ENCODE peak calls at places on chromosomes 12 and 14, in six cellular contexts. T, E, N, D, B and Y are unnamed samples.

GRCh38 chr12:29709641-29710040 is 74.1 kb downstream of the TMTC1 start:
- DNase-seq in T (no peak), E (no peak), N (no peak), D (no peak), B (no peak), Y (no peak)

GRCh38 chr14:104103061-104104005 is 17.8 kb downstream of the ASPG start:
- DNase-seq in T (peak; percentile 31), E (no peak), N (no peak), D (no peak), B (no peak), Y (no peak)

GRCh38 chr12:80493466-80493865 is 49.4 kb downstream of the PTPRQ start:
- DNase-seq in T (no peak), E (no peak), N (no peak), D (no peak), B (no peak), Y (no peak)

GRCh38 chr12:95574030-95574429 is 22.8 kb upstream of the USP44 start:
- DNase-seq in T (no peak), E (no peak), N (no peak), D (no peak), B (no peak), Y (no peak)

GRCh38 chr14:30884925-30885324 is 10.6 kb downstream of the COCH start:
- DNase-seq in T (no peak), E (no peak), N (no peak), D (no peak), B (no peak), Y (no peak)

GRCh38 chr14:32104803-32105202 is 27.7 kb downstream of the ARHGAP5 start:
- DNase-seq in T (no peak), E (no peak), N (no peak), D (no peak), B (no peak), Y (no peak)

GRCh38 chr12:111757361-111758119 is 9.2 kb upstream of the ALDH2 start:
- DNase-seq in T (no peak), E (peak; percentile 62), N (no peak), D (no peak), B (no peak), Y (no peak)

GRCh38 chr12:124939428-124940142 is 25.1 kb upstream of the UBC start:
- DNase-seq in T (peak; percentile 95), E (peak; percentile 86), N (no peak), D (peak; percentile 61), B (no peak), Y (peak; percentile 82)

GRCh38 chr14:104595116-104595675 is 9.4 kb downstream of the TMEM179 start:
- DNase-seq in T (no peak), E (no peak), N (no peak), D (no peak), B (no peak), Y (no peak)

GRCh38 chr14:22422238-22422637 is 166.8 kb downstream of the DAD1 start:
- DNase-seq in T (no peak), E (no peak), N (no peak), D (no peak), B (no peak), Y (no peak)

GRCh38 chr14:77151245-77151644 is 9.7 kb upstream of the ZDHHC22 start:
- DNase-seq in T (no peak), E (no peak), N (no peak), D (peak; percentile 42), B (no peak), Y (no peak)

GRCh38 chr12:1848741-1849140 is 28.4 kb downstream of the LRTM2 start:
- DNase-seq in T (peak; percentile 14), E (no peak), N (no peak), D (no peak), B (no peak), Y (no peak)

GRCh38 chr12:47818701-47819543 is 781 bp downstream of the HDAC7 start:
- DNase-seq in T (peak; percentile 80), E (peak; percentile 49), N (no peak), D (peak; percentile 84), B (no peak), Y (no peak)

GRCh38 chr12:71216725-71217579 is 59.2 kb upstream of the TSPAN8 start:
- DNase-seq in T (peak; percentile 54), E (peak; percentile 38), N (no peak), D (no peak), B (no peak), Y (no peak)

GRCh38 chr12:12704593-12705230 is 8.7 kb upstream of the GPR19 start:
- DNase-seq in T (peak; percentile 83), E (peak; percentile 62), N (no peak), D (no peak), B (peak; percentile 21), Y (peak; percentile 82)

GRCh38 chr12:11807453-11807852 is 158.0 kb downstream of the ETV6 start:
- DNase-seq in T (no peak), E (no peak), N (no peak), D (no peak), B (no peak), Y (no peak)

GRCh38 chr14:35416108-35416750 is 11.7 kb upstream of the NFKBIA start:
- DNase-seq in T (no peak), E (no peak), N (no peak), D (no peak), B (no peak), Y (no peak)

GRCh38 chr14:105767315-105767714 is 240.9 kb downstream of the TMEM121 start:
- DNase-seq in T (no peak), E (no peak), N (no peak), D (no peak), B (no peak), Y (no peak)

GRCh38 chr12:24424376-24424775 is 474.9 kb upstream of the SOX5 start:
- DNase-seq in T (no peak), E (no peak), N (no peak), D (no peak), B (no peak), Y (no peak)

GRCh38 chr12:105083551-105084105 is 630 bp downstream of the ALDH1L2 start:
- DNase-seq in T (peak; percentile 64), E (peak; percentile 58), N (peak; percentile 24), D (no peak), B (no peak), Y (no peak)

GRCh38 chr12:106586803-106587684 is 4.2 kb downstream of the RFX4 start:
- DNase-seq in T (no peak), E (no peak), N (no peak), D (no peak), B (no peak), Y (no peak)

GRCh38 chr14:95319312-95320075 is at the start of gene CLMN:
- DNase-seq in T (no peak), E (peak; percentile 53), N (no peak), D (no peak), B (no peak), Y (no peak)

GRCh38 chr12:118463677-118464076 is 87.3 kb downstream of the SUDS3 start:
- DNase-seq in T (no peak), E (no peak), N (no peak), D (no peak), B (no peak), Y (no peak)

GRCh38 chr12:10718279-10718821 is 4.8 kb downstream of the YBX3 start:
- DNase-seq in T (no peak), E (no peak), N (no peak), D (no peak), B (no peak), Y (peak; percentile 55)

GRCh38 chr14:68739701-68740100 is 53.2 kb downstream of the ZFP36L1 start:
- DNase-seq in T (no peak), E (no peak), N (no peak), D (no peak), B (no peak), Y (no peak)

GRCh38 chr14:52862652-52863338 is 71.4 kb upstream of the GNPNAT1 start:
- DNase-seq in T (no peak), E (no peak), N (no peak), D (no peak), B (no peak), Y (no peak)

GRCh38 chr12:4027412-4027811 is 154.2 kb upstream of the PARP11 start:
- DNase-seq in T (peak; percentile 53), E (no peak), N (no peak), D (no peak), B (no peak), Y (no peak)

GRCh38 chr14:77825895-77826519 is 26.1 kb downstream of the ADCK1 start:
- DNase-seq in T (no peak), E (peak; percentile 73), N (no peak), D (no peak), B (no peak), Y (no peak)

GRCh38 chr14:64539186-64539552 is 1.4 kb upstream of the HSPA2 start:
- DNase-seq in T (no peak), E (no peak), N (no peak), D (no peak), B (no peak), Y (no peak)

GRCh38 chr12:118337194-118337838 is 35.4 kb downstream of the TAOK3 start:
- DNase-seq in T (no peak), E (no peak), N (no peak), D (no peak), B (no peak), Y (no peak)

GRCh38 chr14:101559624-101560533 is 1.4 kb upstream of the DIO3 start:
- DNase-seq in T (peak; percentile 22), E (no peak), N (no peak), D (peak; percentile 76), B (no peak), Y (no peak)

GRCh38 chr12:6792522-6793201 is 3.3 kb downstream of the CD4 start:
- DNase-seq in T (no peak), E (no peak), N (no peak), D (no peak), B (no peak), Y (no peak)

GRCh38 chr12:77161944-77162343 is 96.6 kb upstream of the E2F7 start:
- DNase-seq in T (no peak), E (no peak), N (no peak), D (no peak), B (no peak), Y (no peak)

GRCh38 chr12:50603817-50604639 is 99.2 kb downstream of the DIP2B start:
- DNase-seq in T (no peak), E (no peak), N (no peak), D (no peak), B (no peak), Y (no peak)

GRCh38 chr14:99230271-99231141 is 41.5 kb downstream of the BCL11B start:
- DNase-seq in T (no peak), E (no peak), N (no peak), D (no peak), B (no peak), Y (no peak)

GRCh38 chr12:124397399-124397679 is 102.4 kb downstream of the RFLNA start:
- DNase-seq in T (no peak), E (no peak), N (no peak), D (no peak), B (no peak), Y (no peak)

GRCh38 chr14:25038044-25038668 is 11.8 kb downstream of the STXBP6 start:
- DNase-seq in T (no peak), E (no peak), N (no peak), D (no peak), B (no peak), Y (no peak)

GRCh38 chr12:87779858-87780498 is 249.2 kb downstream of the C12orf50 start:
- DNase-seq in T (no peak), E (no peak), N (no peak), D (no peak), B (no peak), Y (peak; percentile 36)